ENCODE peak calls at places on chromosome 10, in nine cellular contexts. X, H, B, T, I, Q, A, N and O are unnamed samples.

GRCh38 chr10:22321156-22321711 is 335 bp downstream of the BMI1 start:
- DNase-seq in X (peak), H (peak), B (peak), T (peak), I (peak), Q (no peak), A (no peak), N (peak), O (no peak)

GRCh38 chr10:34985823-34986222 is 104.3 kb downstream of the CUL2 start:
- DNase-seq in X (peak), H (no peak), B (no peak), T (no peak), I (no peak), Q (no peak), A (no peak), N (no peak), O (peak)

GRCh38 chr10:62056660-62057059 is 155.2 kb downstream of the ARID5B start:
- DNase-seq in X (no peak), H (no peak), B (no peak), T (no peak), I (no peak), Q (no peak), A (no peak), N (no peak), O (no peak)

GRCh38 chr10:3827266-3827665 is 42.3 kb upstream of the KLF6 start:
- DNase-seq in X (no peak), H (no peak), B (no peak), T (no peak), I (no peak), Q (no peak), A (no peak), N (no peak), O (no peak)

GRCh38 chr10:110190170-110190569 is 17.2 kb upstream of the MXI1 start:
- DNase-seq in X (no peak), H (no peak), B (no peak), T (no peak), I (no peak), Q (no peak), A (no peak), N (no peak), O (no peak)

GRCh38 chr10:78956391-78956790 is 112.4 kb upstream of the ZMIZ1 start:
- DNase-seq in X (no peak), H (no peak), B (no peak), T (no peak), I (no peak), Q (no peak), A (no peak), N (no peak), O (no peak)

GRCh38 chr10:81108516-81109199 is 571.0 kb downstream of the SH2D4B start:
- DNase-seq in X (no peak), H (no peak), B (no peak), T (no peak), I (no peak), Q (no peak), A (no peak), N (no peak), O (no peak)

GRCh38 chr10:123614888-123615287 is 51.3 kb upstream of the GPR26 start:
- DNase-seq in X (peak), H (no peak), B (peak), T (peak), I (peak), Q (no peak), A (no peak), N (no peak), O (no peak)

GRCh38 chr10:77801474-77802238 is 124.9 kb downstream of the DLG5 start:
- DNase-seq in X (no peak), H (no peak), B (peak), T (no peak), I (peak), Q (no peak), A (peak), N (no peak), O (no peak)

GRCh38 chr10:77817541-77817940 is 109.0 kb downstream of the DLG5 start:
- DNase-seq in X (no peak), H (no peak), B (no peak), T (no peak), I (no peak), Q (no peak), A (no peak), N (no peak), O (no peak)

GRCh38 chr10:131033166-131034085 is 278.1 kb downstream of the TCERG1L start:
- DNase-seq in X (no peak), H (no peak), B (no peak), T (no peak), I (no peak), Q (no peak), A (no peak), N (peak), O (no peak)

GRCh38 chr10:76939862-76940495 is 697.6 kb downstream of the KCNMA1 start:
- DNase-seq in X (no peak), H (peak), B (no peak), T (no peak), I (no peak), Q (no peak), A (no peak), N (no peak), O (no peak)

GRCh38 chr10:117134084-117135025 is 3.7 kb downstream of the VAX1 start:
- DNase-seq in X (peak), H (no peak), B (no peak), T (no peak), I (no peak), Q (no peak), A (no peak), N (peak), O (no peak)

GRCh38 chr10:13743963-13744362 is 157.2 kb downstream of the PRPF18 start:
- DNase-seq in X (no peak), H (no peak), B (no peak), T (no peak), I (no peak), Q (no peak), A (no peak), N (peak), O (no peak)

GRCh38 chr10:25867321-25867720 is 66.7 kb upstream of the MYO3A start:
- DNase-seq in X (no peak), H (no peak), B (no peak), T (no peak), I (no peak), Q (no peak), A (no peak), N (no peak), O (no peak)